ENCODE peak calls at places on chromosome 21, in seven cellular contexts. One of them, this sample, is unnamed.
A peak's percentile ranks its signal among the peaks of the same experiment; 100 is the strongest.

GRCh38 chr21:20425856-20426255 is 572.4 kb upstream of the NCAM2 start:
- DNase-seq in hepatocyte: no peak
- DNase-seq in fibroblast of lung: no peak
- DNase-seq in PC-3: no peak
- DNase-seq in prostate gland: no peak
- DNase-seq in HepG2: no peak
- DNase-seq in right lobe of liver: no peak
- DNase-seq in this sample: no peak

GRCh38 chr21:25567472-25567871 is 39.8 kb downstream of the MRPL39 start:
- DNase-seq in hepatocyte: no peak
- DNase-seq in fibroblast of lung: no peak
- DNase-seq in PC-3: no peak
- DNase-seq in prostate gland: no peak
- DNase-seq in HepG2: no peak
- DNase-seq in right lobe of liver: no peak
- DNase-seq in this sample: no peak

GRCh38 chr21:42562816-42563215 is 49.2 kb downstream of the SLC37A1 start:
- DNase-seq in hepatocyte: no peak
- DNase-seq in fibroblast of lung: no peak
- DNase-seq in PC-3: no peak
- DNase-seq in prostate gland: no peak
- DNase-seq in HepG2: no peak
- DNase-seq in right lobe of liver: no peak
- DNase-seq in this sample: peak; percentile 47

GRCh38 chr21:41957991-41958766 is 4.4 kb upstream of the C2CD2 start:
- DNase-seq in hepatocyte: peak; percentile 63
- DNase-seq in fibroblast of lung: peak; percentile 94
- DNase-seq in PC-3: peak; percentile 99
- DNase-seq in prostate gland: no peak
- DNase-seq in HepG2: peak; percentile 80
- DNase-seq in right lobe of liver: peak; percentile 76
- DNase-seq in this sample: no peak

GRCh38 chr21:42002421-42002958 is 7.7 kb downstream of the ZBTB21 start:
- DNase-seq in hepatocyte: peak; percentile 37
- DNase-seq in fibroblast of lung: peak; percentile 98
- DNase-seq in PC-3: peak; percentile 89
- DNase-seq in prostate gland: no peak
- DNase-seq in HepG2: no peak
- DNase-seq in right lobe of liver: no peak
- DNase-seq in this sample: no peak

GRCh38 chr21:39444406-39445145 is 1.0 kb downstream of the LCA5L start:
- DNase-seq in hepatocyte: peak; percentile 66
- DNase-seq in fibroblast of lung: peak; percentile 85
- DNase-seq in PC-3: peak; percentile 10
- DNase-seq in prostate gland: no peak
- DNase-seq in HepG2: no peak
- DNase-seq in right lobe of liver: no peak
- DNase-seq in this sample: no peak

GRCh38 chr21:40841524-40842196 is 5.3 kb downstream of the DSCAM start:
- DNase-seq in hepatocyte: peak; percentile 86
- DNase-seq in fibroblast of lung: peak; percentile 40
- DNase-seq in PC-3: peak; percentile 57
- DNase-seq in prostate gland: peak; percentile 64
- DNase-seq in HepG2: peak; percentile 6
- DNase-seq in right lobe of liver: peak; percentile 77
- DNase-seq in this sample: peak; percentile 80

GRCh38 chr21:45756029-45756428 is 112.5 kb downstream of the PCBP3 start:
- DNase-seq in hepatocyte: no peak
- DNase-seq in fibroblast of lung: no peak
- DNase-seq in PC-3: no peak
- DNase-seq in prostate gland: no peak
- DNase-seq in HepG2: peak; percentile 35
- DNase-seq in right lobe of liver: no peak
- DNase-seq in this sample: no peak

GRCh38 chr21:39390212-39390765 is 41.4 kb upstream of the HMGN1 start:
- DNase-seq in hepatocyte: no peak
- DNase-seq in fibroblast of lung: no peak
- DNase-seq in PC-3: no peak
- DNase-seq in prostate gland: no peak
- DNase-seq in HepG2: no peak
- DNase-seq in right lobe of liver: no peak
- DNase-seq in this sample: no peak

GRCh38 chr21:35323947-35324346 is 274.8 kb upstream of the RUNX1 start:
- DNase-seq in hepatocyte: peak; percentile 73
- DNase-seq in fibroblast of lung: peak; percentile 16
- DNase-seq in PC-3: no peak
- DNase-seq in prostate gland: no peak
- DNase-seq in HepG2: no peak
- DNase-seq in right lobe of liver: no peak
- DNase-seq in this sample: no peak

GRCh38 chr21:27126140-27126539 is 159.3 kb upstream of the ADAMTS5 start:
- DNase-seq in hepatocyte: no peak
- DNase-seq in fibroblast of lung: no peak
- DNase-seq in PC-3: no peak
- DNase-seq in prostate gland: no peak
- DNase-seq in HepG2: no peak
- DNase-seq in right lobe of liver: no peak
- DNase-seq in this sample: no peak

GRCh38 chr21:46144464-46145070 is 10.8 kb downstream of the FTCD start:
- DNase-seq in hepatocyte: no peak
- DNase-seq in fibroblast of lung: no peak
- DNase-seq in PC-3: no peak
- DNase-seq in prostate gland: no peak
- DNase-seq in HepG2: no peak
- DNase-seq in right lobe of liver: no peak
- DNase-seq in this sample: no peak

GRCh38 chr21:16169102-16169511 is 439.3 kb downstream of the USP25 start:
- DNase-seq in hepatocyte: peak; percentile 44
- DNase-seq in fibroblast of lung: peak; percentile 83
- DNase-seq in PC-3: no peak
- DNase-seq in prostate gland: no peak
- DNase-seq in HepG2: no peak
- DNase-seq in right lobe of liver: no peak
- DNase-seq in this sample: no peak

GRCh38 chr21:44487831-44488230 is 32.5 kb downstream of the LRRC3 start:
- DNase-seq in hepatocyte: peak; percentile 42
- DNase-seq in fibroblast of lung: no peak
- DNase-seq in PC-3: peak; percentile 65
- DNase-seq in prostate gland: no peak
- DNase-seq in HepG2: peak; percentile 30
- DNase-seq in right lobe of liver: no peak
- DNase-seq in this sample: no peak

GRCh38 chr21:40846057-40846456 is 901 bp downstream of the DSCAM start:
- DNase-seq in hepatocyte: no peak
- DNase-seq in fibroblast of lung: no peak
- DNase-seq in PC-3: peak; percentile 2
- DNase-seq in prostate gland: no peak
- DNase-seq in HepG2: no peak
- DNase-seq in right lobe of liver: no peak
- DNase-seq in this sample: no peak

GRCh38 chr21:43332872-43333300 is 94.0 kb downstream of the SIK1 start:
- DNase-seq in hepatocyte: no peak
- DNase-seq in fibroblast of lung: no peak
- DNase-seq in PC-3: no peak
- DNase-seq in prostate gland: no peak
- DNase-seq in HepG2: no peak
- DNase-seq in right lobe of liver: peak; percentile 12
- DNase-seq in this sample: no peak

GRCh38 chr21:16420086-16420724 is 690.4 kb downstream of the USP25 start:
- DNase-seq in hepatocyte: peak; percentile 49
- DNase-seq in fibroblast of lung: peak; percentile 84
- DNase-seq in PC-3: no peak
- DNase-seq in prostate gland: peak; percentile 67
- DNase-seq in HepG2: peak; percentile 9
- DNase-seq in right lobe of liver: peak; percentile 33
- DNase-seq in this sample: no peak

GRCh38 chr21:45401054-45401518 is 3.9 kb upstream of the COL18A1 start:
- DNase-seq in hepatocyte: no peak
- DNase-seq in fibroblast of lung: no peak
- DNase-seq in PC-3: no peak
- DNase-seq in prostate gland: no peak
- DNase-seq in HepG2: no peak
- DNase-seq in right lobe of liver: no peak
- DNase-seq in this sample: no peak

GRCh38 chr21:44024895-44025353 is 12.8 kb downstream of the TRAPPC10 start:
- DNase-seq in hepatocyte: peak; percentile 32
- DNase-seq in fibroblast of lung: peak; percentile 79
- DNase-seq in PC-3: no peak
- DNase-seq in prostate gland: no peak
- DNase-seq in HepG2: no peak
- DNase-seq in right lobe of liver: no peak
- DNase-seq in this sample: no peak

GRCh38 chr21:42833859-42834729 is 45.2 kb downstream of the WDR4 start:
- DNase-seq in hepatocyte: no peak
- DNase-seq in fibroblast of lung: no peak
- DNase-seq in PC-3: no peak
- DNase-seq in prostate gland: no peak
- DNase-seq in HepG2: no peak
- DNase-seq in right lobe of liver: no peak
- DNase-seq in this sample: peak; percentile 55

GRCh38 chr21:41227357-41228005 is 59.5 kb downstream of the BACE2 start:
- DNase-seq in hepatocyte: no peak
- DNase-seq in fibroblast of lung: no peak
- DNase-seq in PC-3: no peak
- DNase-seq in prostate gland: no peak
- DNase-seq in HepG2: no peak
- DNase-seq in right lobe of liver: no peak
- DNase-seq in this sample: no peak

GRCh38 chr21:34704119-34704518 is 35.3 kb downstream of the CLIC6 start:
- DNase-seq in hepatocyte: no peak
- DNase-seq in fibroblast of lung: peak; percentile 59
- DNase-seq in PC-3: no peak
- DNase-seq in prostate gland: peak; percentile 26
- DNase-seq in HepG2: no peak
- DNase-seq in right lobe of liver: no peak
- DNase-seq in this sample: no peak

GRCh38 chr21:9774347-9774746 is 747.0 kb upstream of the TPTE start:
- DNase-seq in hepatocyte: no peak
- DNase-seq in fibroblast of lung: no peak
- DNase-seq in PC-3: no peak
- DNase-seq in prostate gland: no peak
- DNase-seq in HepG2: no peak
- DNase-seq in right lobe of liver: no peak
- DNase-seq in this sample: no peak
- H3K9me3 ChIP-seq in hepatocyte: peaks cover 28% of the 10 kb centered on the region
- H3K9me3 ChIP-seq in fibroblast of lung: peaks cover 2% of the 10 kb centered on the region
- H3K9me3 ChIP-seq in PC-3: peaks cover 52% of the 10 kb centered on the region
- H3K9me3 ChIP-seq in prostate gland: no peaks in the 10 kb centered on the region
- H3K9me3 ChIP-seq in HepG2: peaks cover 94% of the 10 kb centered on the region
- H3K9me3 ChIP-seq in right lobe of liver: no peaks in the 10 kb centered on the region
- H3K9me3 ChIP-seq in this sample: no peaks in the 10 kb centered on the region

GRCh38 chr21:15080504-15080903 is 15.7 kb upstream of the NRIP1 start:
- DNase-seq in hepatocyte: no peak
- DNase-seq in fibroblast of lung: no peak
- DNase-seq in PC-3: no peak
- DNase-seq in prostate gland: no peak
- DNase-seq in HepG2: no peak
- DNase-seq in right lobe of liver: no peak
- DNase-seq in this sample: no peak

GRCh38 chr21:15076730-15077129 is 11.9 kb upstream of the NRIP1 start:
- DNase-seq in hepatocyte: no peak
- DNase-seq in fibroblast of lung: no peak
- DNase-seq in PC-3: no peak
- DNase-seq in prostate gland: no peak
- DNase-seq in HepG2: no peak
- DNase-seq in right lobe of liver: no peak
- DNase-seq in this sample: no peak

GRCh38 chr21:15079276-15079675 is 14.5 kb upstream of the NRIP1 start:
- DNase-seq in hepatocyte: no peak
- DNase-seq in fibroblast of lung: no peak
- DNase-seq in PC-3: no peak
- DNase-seq in prostate gland: no peak
- DNase-seq in HepG2: no peak
- DNase-seq in right lobe of liver: no peak
- DNase-seq in this sample: no peak

DNA sequence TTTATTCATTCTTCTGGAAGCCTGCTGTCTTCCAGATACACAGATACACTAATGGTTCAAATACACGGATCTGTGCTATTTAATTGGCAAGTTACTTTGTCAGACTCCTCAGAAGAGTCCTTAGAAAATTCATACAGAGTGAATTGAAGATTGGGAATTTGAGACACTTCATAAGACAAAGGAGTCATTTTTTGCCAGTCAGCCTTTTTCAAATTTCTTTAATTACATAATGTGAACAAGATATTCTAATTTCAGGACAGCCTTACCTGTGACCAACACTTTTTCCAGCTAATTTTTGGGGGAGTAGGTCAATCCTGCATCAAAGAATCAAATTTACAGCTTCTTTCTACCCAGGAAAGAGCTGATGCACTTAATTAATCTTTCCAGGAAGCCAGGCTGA is 12.7 kb upstream of the NRIP1 start:
- DNase-seq in hepatocyte: no peak
- DNase-seq in fibroblast of lung: no peak
- DNase-seq in PC-3: no peak
- DNase-seq in prostate gland: no peak
- DNase-seq in HepG2: no peak
- DNase-seq in right lobe of liver: no peak
- DNase-seq in this sample: no peak
- TF ChIP-seq CTCF in hepatocyte: no peak
- TF ChIP-seq CTCF in fibroblast of lung: no peak
- TF ChIP-seq CTCF in PC-3: no peak
- TF ChIP-seq CTCF in prostate gland: no peak
- TF ChIP-seq CTCF in HepG2: no peak
- TF ChIP-seq CTCF in right lobe of liver: no peak
- TF ChIP-seq CTCF in this sample: no peak

DNA sequence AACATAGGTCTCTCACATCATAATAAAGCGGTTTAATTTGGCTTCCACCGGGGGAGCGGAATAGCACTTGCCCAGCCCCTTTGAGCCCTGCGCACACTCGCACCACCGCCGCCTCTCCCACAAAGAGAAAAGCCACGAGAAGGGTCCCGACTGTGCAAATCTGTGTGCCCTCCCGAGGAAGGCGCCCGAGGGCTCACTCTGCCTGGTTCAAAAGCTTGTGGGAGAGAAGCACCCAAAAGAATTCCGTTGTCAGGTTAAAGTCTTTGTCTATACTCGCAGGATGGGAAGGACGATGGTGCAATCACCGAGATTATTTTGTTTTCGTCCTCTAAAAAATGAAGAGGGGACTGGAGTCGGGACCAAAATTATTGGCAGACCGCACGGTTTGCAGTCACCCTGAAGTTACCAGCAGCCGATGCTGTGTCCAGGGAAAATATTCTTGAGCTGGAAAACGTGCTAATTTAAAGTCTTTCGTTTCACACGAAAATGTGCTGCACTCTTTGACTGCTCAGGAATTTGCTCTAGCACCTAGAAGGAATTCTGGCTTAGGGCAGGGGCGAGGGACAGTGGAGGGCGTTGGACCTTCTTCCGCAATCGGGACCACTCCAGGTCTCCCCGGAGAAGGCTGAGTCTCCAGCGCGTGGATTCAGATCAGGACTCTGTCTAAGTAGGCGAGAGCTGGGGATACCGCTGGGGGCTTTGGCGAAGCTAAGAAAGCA is 6.6 kb upstream of the SIM2 start:
- DNase-seq in hepatocyte: no peak
- DNase-seq in fibroblast of lung: no peak
- DNase-seq in PC-3: no peak
- DNase-seq in prostate gland: no peak
- DNase-seq in HepG2: no peak
- DNase-seq in right lobe of liver: no peak
- DNase-seq in this sample: no peak
- H3K9me3 ChIP-seq in hepatocyte: no peaks in the 10 kb centered on the region
- H3K9me3 ChIP-seq in fibroblast of lung: no peaks in the 10 kb centered on the region
- H3K9me3 ChIP-seq in PC-3: no peaks in the 10 kb centered on the region
- H3K9me3 ChIP-seq in prostate gland: no peaks in the 10 kb centered on the region
- H3K9me3 ChIP-seq in HepG2: no peaks in the 10 kb centered on the region
- H3K9me3 ChIP-seq in right lobe of liver: no peaks in the 10 kb centered on the region
- H3K9me3 ChIP-seq in this sample: no peaks in the 10 kb centered on the region

GRCh38 chr21:37916795-37917142 is 512 bp upstream of the KCNJ6 start:
- DNase-seq in hepatocyte: peak; percentile 53
- DNase-seq in fibroblast of lung: no peak
- DNase-seq in PC-3: no peak
- DNase-seq in prostate gland: no peak
- DNase-seq in HepG2: peak; percentile 3
- DNase-seq in right lobe of liver: no peak
- DNase-seq in this sample: no peak
- TF ChIP-seq CTCF in hepatocyte: no peak
- TF ChIP-seq CTCF in fibroblast of lung: peak; percentile 12
- TF ChIP-seq CTCF in PC-3: no peak
- TF ChIP-seq CTCF in prostate gland: no peak
- TF ChIP-seq CTCF in HepG2: peak; percentile 22
- TF ChIP-seq CTCF in right lobe of liver: no peak
- TF ChIP-seq CTCF in this sample: no peak